ENCODE peak calls at places on chromosomes 7 and 10, in six cellular contexts. A is IMR-90, H is body of pancreas, B is esophagus squamous epithelium, W is tibial nerve, E is A549. S is an unnamed sample.

GRCh38 chr10:11035318-11035920 is 17.7 kb downstream of the CELF2 start:
- DNase-seq in A (peak; percentile 79), H (no peak), B (no peak), W (peak; percentile 61), E (no peak), S (no peak)

GRCh38 chr7:121366852-121367431 is 29.2 kb downstream of the FAM3C start:
- DNase-seq in A (peak; percentile 48), H (no peak), B (no peak), W (no peak), E (peak; percentile 6), S (peak; percentile 41)

GRCh38 chr7:38217672-38218071 is 39.6 kb downstream of the STARD3NL start:
- DNase-seq in A (no peak), H (no peak), B (no peak), W (no peak), E (no peak), S (no peak)

GRCh38 chr7:150849204-150849775 is 3.0 kb upstream of the AOC1 start:
- DNase-seq in A (no peak), H (no peak), B (no peak), W (no peak), E (no peak), S (no peak)

GRCh38 chr7:24137338-24137737 is 146.7 kb upstream of the NPY start:
- DNase-seq in A (no peak), H (no peak), B (no peak), W (no peak), E (no peak), S (no peak)

GRCh38 chr10:131912620-131913019 is 11.8 kb downstream of the PPP2R2D start:
- DNase-seq in A (no peak), H (no peak), B (no peak), W (no peak), E (no peak), S (no peak)

GRCh38 chr7:94580601-94581000 is 71.0 kb downstream of the CASD1 start:
- DNase-seq in A (peak; percentile 49), H (no peak), B (no peak), W (no peak), E (peak; percentile 41), S (no peak)

GRCh38 chr10:79385392-79385795 is 38.1 kb downstream of the PPIF start:
- DNase-seq in A (no peak), H (no peak), B (no peak), W (no peak), E (no peak), S (no peak)

GRCh38 chr7:27237735-27238334 is 4.8 kb upstream of the EVX1 start:
- DNase-seq in A (peak; percentile 5), H (no peak), B (no peak), W (no peak), E (no peak), S (no peak)

DNA sequence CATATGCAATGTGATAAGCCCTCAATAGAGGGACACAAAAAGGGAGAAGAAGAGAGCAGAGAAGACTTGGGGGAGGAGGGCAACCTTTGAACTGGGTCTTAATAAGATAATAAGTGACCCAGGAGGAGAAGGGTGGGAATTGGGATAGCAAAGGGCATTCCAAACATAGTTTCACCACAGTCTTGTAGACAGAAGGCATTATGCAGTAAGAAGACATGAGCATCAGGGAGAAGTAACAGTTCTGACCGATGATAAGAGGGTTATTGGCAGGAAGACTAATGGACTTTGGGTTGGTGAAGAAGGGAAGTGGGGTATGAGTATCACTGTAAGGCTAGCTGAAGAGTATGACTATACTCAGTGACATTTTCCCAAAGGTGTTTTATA is 63.6 kb downstream of the TES start:
- DNase-seq in A (no peak), H (no peak), B (no peak), W (no peak), E (peak; percentile 13), S (no peak)
- TF ChIP-seq POLR2A in A (no peak), H (no peak), B (no peak), W (no peak), E (no peak), S (no peak)

DNA sequence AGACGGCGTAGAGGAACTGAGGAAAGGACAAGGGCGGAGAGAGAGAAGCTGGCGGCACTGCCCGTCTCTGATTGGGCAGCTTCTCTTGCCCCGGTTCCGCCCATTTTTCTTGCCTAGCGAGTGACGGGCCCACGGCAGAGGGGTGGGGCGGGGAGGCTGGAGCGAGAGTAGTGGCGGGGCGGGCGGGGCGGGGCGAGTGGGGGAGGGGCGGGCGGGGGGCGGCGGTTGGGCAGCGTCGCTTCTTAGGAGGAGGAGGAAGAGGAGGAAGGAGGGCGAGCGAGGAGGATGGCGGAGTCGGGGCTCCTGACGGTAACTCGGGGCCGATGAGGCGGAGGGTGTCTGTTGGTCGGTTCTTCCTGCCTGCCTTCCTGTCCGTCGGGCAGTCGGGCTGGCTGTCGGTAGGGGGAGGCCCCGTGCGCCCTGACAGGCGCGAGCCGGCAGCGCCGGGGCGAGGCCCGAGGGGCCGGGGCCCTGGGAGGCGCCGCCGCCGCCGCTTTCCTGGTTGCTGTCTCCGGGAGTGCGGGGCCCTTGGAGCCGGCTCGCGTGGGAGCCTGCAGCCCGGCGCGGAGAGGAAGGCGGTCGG is at the start of gene SHOC2:
- DNase-seq in A (no peak), H (peak; percentile 99), B (peak; percentile 97), W (no peak), E (peak; percentile 55), S (peak; percentile 99)
- TF ChIP-seq POLR2A in A (peak; percentile 73), H (peak; percentile 73), B (peak; percentile 91), W (peak; percentile 79), E (peak; percentile 92), S (no peak)

GRCh38 chr7:26201261-26202018 is at the start of gene CBX3:
- DNase-seq in A (peak; percentile 70), H (peak; percentile 88), B (peak; percentile 91), W (peak; percentile 87), E (peak; percentile 63), S (peak; percentile 96)
- TF ChIP-seq POLR2A in A (peak; percentile 82), H (peak; percentile 87), B (peak; percentile 90), W (peak; percentile 79), E (peak; percentile 68), S (no peak)

GRCh38 chr10:21166557-21167287 is 269.6 kb upstream of the NEBL start:
- DNase-seq in A (no peak), H (peak; percentile 59), B (no peak), W (no peak), E (no peak), S (no peak)
- TF ChIP-seq POLR2A in A (no peak), H (peak; percentile 21), B (no peak), W (no peak), E (no peak), S (no peak)

DNA sequence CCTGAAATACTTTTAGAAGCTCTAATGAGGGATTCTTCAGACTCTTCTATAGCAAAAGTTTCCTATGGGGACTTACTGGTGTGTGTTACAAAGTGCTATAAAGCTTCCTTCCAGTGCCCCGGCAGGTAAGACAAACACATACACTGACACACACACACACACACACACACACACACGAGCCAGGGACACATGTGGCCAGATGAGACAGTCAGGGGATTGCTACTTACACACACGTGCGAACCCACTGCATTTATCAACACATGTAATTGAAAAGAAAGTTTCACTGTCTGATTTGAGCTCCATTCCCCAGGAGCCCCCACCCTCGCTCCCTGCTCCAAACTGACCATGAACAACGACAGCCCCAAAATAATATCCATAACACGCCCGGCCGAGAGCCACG is 119.8 kb downstream of the PRPF18 start:
- DNase-seq in A (no peak), H (peak; percentile 25), B (no peak), W (no peak), E (no peak), S (peak; percentile 38)
- TF ChIP-seq POLR2A in A (no peak), H (no peak), B (no peak), W (no peak), E (no peak), S (no peak)

DNA sequence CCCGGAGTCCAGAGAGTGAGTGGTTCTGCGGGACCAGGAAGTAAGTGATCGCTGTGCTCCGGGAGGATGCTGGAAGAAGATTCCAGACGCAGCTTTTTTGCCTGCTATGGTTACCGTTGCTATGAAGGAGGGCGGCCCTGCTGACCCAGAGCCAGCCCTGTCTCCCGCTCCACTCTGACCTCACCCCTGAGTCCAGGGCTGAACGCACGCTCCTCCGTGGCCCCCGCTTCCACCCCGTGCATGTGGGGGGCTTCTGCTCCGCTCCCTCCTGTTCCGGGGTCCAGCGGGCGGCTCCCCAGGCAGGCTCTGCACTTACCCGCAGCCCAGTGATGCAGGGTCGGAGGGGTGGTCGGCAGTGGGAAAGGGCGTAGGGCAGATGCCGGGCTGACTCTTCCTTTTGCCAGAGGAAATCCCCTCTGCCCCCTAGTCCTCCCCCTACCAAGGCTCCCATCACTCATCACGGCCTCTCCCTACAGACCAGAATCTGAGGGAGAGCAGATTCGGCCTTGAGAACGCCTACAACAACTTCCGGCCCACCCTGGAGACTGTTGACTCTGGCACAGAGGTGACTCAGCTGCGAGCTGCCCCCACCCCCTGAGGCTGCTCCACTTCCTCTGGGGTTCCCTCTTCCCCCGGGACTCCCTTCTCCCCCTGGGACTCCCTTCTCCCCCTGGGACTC is 2.6 kb upstream of the MUC17 start:
- DNase-seq in A (peak; percentile 84), H (peak; percentile 35), B (no peak), W (peak; percentile 21), E (peak; percentile 94), S (peak; percentile 28)
- TF ChIP-seq POLR2A in A (peak; percentile 88), H (no peak), B (no peak), W (no peak), E (no peak), S (no peak)

GRCh38 chr7:112997831-112998230 is 88.8 kb downstream of the GPR85 start:
- DNase-seq in A (no peak), H (no peak), B (no peak), W (no peak), E (no peak), S (no peak)
- TF ChIP-seq POLR2A in A (no peak), H (no peak), B (no peak), W (no peak), E (no peak), S (no peak)

S was measured in erythroblast.